ENCODE peak calls at places on chromosomes 3 and 15, in nine cellular contexts. One of them, this sample, is unnamed.

GRCh38 chr3:158713094-158713499 is 19.2 kb downstream of the RARRES1 start:
- DNase-seq in GM23338: no peak
- DNase-seq in pancreas: no peak
- DNase-seq in right cardiac atrium: peak; percentile 89
- DNase-seq in stomach: peak; percentile 78
- DNase-seq in CD8-positive, alpha-beta memory T cell: no peak
- DNase-seq in endothelial cell of umbilical vein: peak; percentile 99
- DNase-seq in cardiac muscle cell: peak; percentile 19
- DNase-seq in Peyer's patch: no peak
- DNase-seq in this sample: no peak

GRCh38 chr3:118641608-118642007 is 393.0 kb downstream of the IGSF11 start:
- DNase-seq in GM23338: peak; percentile 94
- DNase-seq in pancreas: no peak
- DNase-seq in right cardiac atrium: no peak
- DNase-seq in stomach: no peak
- DNase-seq in CD8-positive, alpha-beta memory T cell: no peak
- DNase-seq in endothelial cell of umbilical vein: no peak
- DNase-seq in cardiac muscle cell: peak; percentile 37
- DNase-seq in Peyer's patch: no peak
- DNase-seq in this sample: no peak

GRCh38 chr3:43363621-43364266 is 77.4 kb downstream of the SNRK start:
- DNase-seq in GM23338: no peak
- DNase-seq in pancreas: no peak
- DNase-seq in right cardiac atrium: peak; percentile 83
- DNase-seq in stomach: no peak
- DNase-seq in CD8-positive, alpha-beta memory T cell: no peak
- DNase-seq in endothelial cell of umbilical vein: no peak
- DNase-seq in cardiac muscle cell: no peak
- DNase-seq in Peyer's patch: no peak
- DNase-seq in this sample: no peak

GRCh38 chr3:74532446-74532845 is 82.0 kb downstream of the CNTN3 start:
- DNase-seq in GM23338: no peak
- DNase-seq in pancreas: no peak
- DNase-seq in right cardiac atrium: no peak
- DNase-seq in stomach: no peak
- DNase-seq in CD8-positive, alpha-beta memory T cell: no peak
- DNase-seq in endothelial cell of umbilical vein: no peak
- DNase-seq in cardiac muscle cell: no peak
- DNase-seq in Peyer's patch: no peak
- DNase-seq in this sample: no peak

GRCh38 chr15:41695750-41696436 is 35.7 kb downstream of the MGA start:
- DNase-seq in GM23338: peak; percentile 45
- DNase-seq in pancreas: no peak
- DNase-seq in right cardiac atrium: no peak
- DNase-seq in stomach: no peak
- DNase-seq in CD8-positive, alpha-beta memory T cell: peak; percentile 34
- DNase-seq in endothelial cell of umbilical vein: peak; percentile 77
- DNase-seq in cardiac muscle cell: peak; percentile 14
- DNase-seq in Peyer's patch: no peak
- DNase-seq in this sample: peak; percentile 38

GRCh38 chr15:64703632-64703959 is 71.8 kb downstream of the RBPMS2 start:
- DNase-seq in GM23338: no peak
- DNase-seq in pancreas: no peak
- DNase-seq in right cardiac atrium: no peak
- DNase-seq in stomach: no peak
- DNase-seq in CD8-positive, alpha-beta memory T cell: no peak
- DNase-seq in endothelial cell of umbilical vein: no peak
- DNase-seq in cardiac muscle cell: no peak
- DNase-seq in Peyer's patch: no peak
- DNase-seq in this sample: no peak

GRCh38 chr15:38474155-38474757 is 20.3 kb downstream of the FAM98B start:
- DNase-seq in GM23338: peak; percentile 61
- DNase-seq in pancreas: no peak
- DNase-seq in right cardiac atrium: no peak
- DNase-seq in stomach: no peak
- DNase-seq in CD8-positive, alpha-beta memory T cell: peak; percentile 64
- DNase-seq in endothelial cell of umbilical vein: peak; percentile 72
- DNase-seq in cardiac muscle cell: peak; percentile 73
- DNase-seq in Peyer's patch: no peak
- DNase-seq in this sample: peak; percentile 79

GRCh38 chr15:53978248-53978906 is at the start of gene UNC13C:
- DNase-seq in GM23338: peak; percentile 56
- DNase-seq in pancreas: peak; percentile 70
- DNase-seq in right cardiac atrium: peak; percentile 66
- DNase-seq in stomach: peak; percentile 28
- DNase-seq in CD8-positive, alpha-beta memory T cell: no peak
- DNase-seq in endothelial cell of umbilical vein: no peak
- DNase-seq in cardiac muscle cell: peak; percentile 68
- DNase-seq in Peyer's patch: no peak
- DNase-seq in this sample: no peak

GRCh38 chr3:59245300-59245878 is 195.6 kb upstream of the CFAP20DC start:
- DNase-seq in GM23338: no peak
- DNase-seq in pancreas: no peak
- DNase-seq in right cardiac atrium: no peak
- DNase-seq in stomach: no peak
- DNase-seq in CD8-positive, alpha-beta memory T cell: no peak
- DNase-seq in endothelial cell of umbilical vein: peak; percentile 19
- DNase-seq in cardiac muscle cell: no peak
- DNase-seq in Peyer's patch: no peak
- DNase-seq in this sample: no peak
- H3K4me3 ChIP-seq in GM23338: no peak overlapping the region
- H3K4me3 ChIP-seq in pancreas: no peak overlapping the region
- H3K4me3 ChIP-seq in right cardiac atrium: no peak overlapping the region
- H3K4me3 ChIP-seq in stomach: no peak overlapping the region
- H3K4me3 ChIP-seq in CD8-positive, alpha-beta memory T cell: no peak overlapping the region
- H3K4me3 ChIP-seq in endothelial cell of umbilical vein: no peak overlapping the region
- H3K4me3 ChIP-seq in cardiac muscle cell: no peak overlapping the region
- H3K4me3 ChIP-seq in Peyer's patch: no peak overlapping the region
- H3K4me3 ChIP-seq in this sample: no peak overlapping the region

GRCh38 chr3:49840371-49840770 is 16.0 kb downstream of the TRAIP start:
- DNase-seq in GM23338: no peak
- DNase-seq in pancreas: no peak
- DNase-seq in right cardiac atrium: no peak
- DNase-seq in stomach: no peak
- DNase-seq in CD8-positive, alpha-beta memory T cell: no peak
- DNase-seq in endothelial cell of umbilical vein: no peak
- DNase-seq in cardiac muscle cell: no peak
- DNase-seq in Peyer's patch: no peak
- DNase-seq in this sample: no peak
- H3K4me1 ChIP-seq in GM23338: no peaks in the 10 kb centered on the region
- H3K4me1 ChIP-seq in pancreas: no peaks in the 10 kb centered on the region
- H3K4me1 ChIP-seq in right cardiac atrium: peaks cover 4% of the 10 kb centered on the region
- H3K4me1 ChIP-seq in stomach: no peaks in the 10 kb centered on the region
- H3K4me1 ChIP-seq in CD8-positive, alpha-beta memory T cell: no peaks in the 10 kb centered on the region
- H3K4me1 ChIP-seq in endothelial cell of umbilical vein: peaks cover 15% of the 10 kb centered on the region
- H3K4me1 ChIP-seq in cardiac muscle cell: no peaks in the 10 kb centered on the region
- H3K4me1 ChIP-seq in Peyer's patch: no peaks in the 10 kb centered on the region
- H3K4me1 ChIP-seq in this sample: no peaks in the 10 kb centered on the region

GRCh38 chr3:35187908-35188307 is 451.4 kb upstream of the ARPP21 start:
- DNase-seq in GM23338: no peak
- DNase-seq in pancreas: no peak
- DNase-seq in right cardiac atrium: no peak
- DNase-seq in stomach: no peak
- DNase-seq in CD8-positive, alpha-beta memory T cell: no peak
- DNase-seq in endothelial cell of umbilical vein: no peak
- DNase-seq in cardiac muscle cell: no peak
- DNase-seq in Peyer's patch: no peak
- DNase-seq in this sample: no peak

GRCh38 chr3:35184775-35185174 is 454.6 kb upstream of the ARPP21 start:
- DNase-seq in GM23338: no peak
- DNase-seq in pancreas: no peak
- DNase-seq in right cardiac atrium: no peak
- DNase-seq in stomach: no peak
- DNase-seq in CD8-positive, alpha-beta memory T cell: no peak
- DNase-seq in endothelial cell of umbilical vein: no peak
- DNase-seq in cardiac muscle cell: no peak
- DNase-seq in Peyer's patch: no peak
- DNase-seq in this sample: no peak

DNA sequence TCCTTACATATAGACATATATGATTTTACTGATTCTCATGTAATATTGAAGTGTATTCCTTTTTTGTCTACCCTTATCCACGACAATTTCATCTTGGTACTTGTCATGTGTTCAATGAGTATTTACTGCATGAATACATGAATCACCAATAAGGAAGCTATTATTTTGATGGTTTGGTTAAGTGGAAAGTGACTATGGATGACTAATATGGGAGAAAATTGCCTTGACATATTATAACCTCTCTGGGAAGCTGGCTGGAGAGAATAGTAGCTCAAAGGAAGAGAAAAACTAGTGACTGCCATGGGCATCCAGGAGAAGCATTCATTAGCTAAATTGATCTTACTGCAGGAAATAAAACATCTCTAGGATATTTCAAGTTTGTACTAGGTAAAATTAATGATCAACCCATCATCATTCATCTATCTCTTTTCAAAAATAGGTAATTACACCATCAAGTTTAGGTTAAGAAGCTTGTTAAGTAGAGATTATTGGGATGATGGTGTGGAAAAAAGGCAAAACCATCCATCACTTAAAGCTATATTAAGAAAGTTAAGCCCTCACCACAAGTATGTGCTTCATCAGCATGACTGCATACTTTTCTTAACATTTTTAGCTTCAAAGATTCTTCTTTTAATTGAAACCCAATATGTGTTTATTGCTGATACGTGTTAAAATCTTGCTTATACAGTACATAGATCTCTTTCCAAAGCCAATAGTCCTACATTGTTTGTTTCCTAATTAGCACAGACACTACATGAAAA is 455.2 kb upstream of the ARPP21 start:
- DNase-seq in GM23338: no peak
- DNase-seq in pancreas: no peak
- DNase-seq in right cardiac atrium: no peak
- DNase-seq in stomach: no peak
- DNase-seq in CD8-positive, alpha-beta memory T cell: no peak
- DNase-seq in endothelial cell of umbilical vein: no peak
- DNase-seq in cardiac muscle cell: no peak
- DNase-seq in Peyer's patch: no peak
- DNase-seq in this sample: no peak
- H3K4me3 ChIP-seq in GM23338: no peak overlapping the region
- H3K4me3 ChIP-seq in pancreas: no peak overlapping the region
- H3K4me3 ChIP-seq in right cardiac atrium: no peak overlapping the region
- H3K4me3 ChIP-seq in stomach: no peak overlapping the region
- H3K4me3 ChIP-seq in CD8-positive, alpha-beta memory T cell: no peak overlapping the region
- H3K4me3 ChIP-seq in endothelial cell of umbilical vein: no peak overlapping the region
- H3K4me3 ChIP-seq in cardiac muscle cell: no peak overlapping the region
- H3K4me3 ChIP-seq in Peyer's patch: no peak overlapping the region
- H3K4me3 ChIP-seq in this sample: no peak overlapping the region

DNA sequence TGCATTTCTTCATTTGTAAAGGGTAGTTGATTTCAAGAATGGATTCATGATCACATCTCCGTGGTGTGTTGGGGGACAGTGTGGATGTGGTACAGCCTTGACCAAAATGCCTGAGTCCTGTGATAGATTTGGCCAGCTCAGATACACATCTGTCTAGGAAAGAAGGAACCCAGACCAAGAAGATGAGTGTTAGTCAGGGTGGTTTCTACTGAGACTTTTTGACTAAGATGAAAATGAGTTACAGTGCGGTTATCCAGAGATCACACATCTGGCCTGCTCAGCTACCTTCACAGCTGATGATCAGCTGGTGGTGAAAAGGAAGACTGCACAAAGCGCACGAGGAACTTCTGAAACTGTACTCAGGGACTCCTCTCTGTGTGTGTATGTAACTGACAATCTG is 68.0 kb downstream of the FNDC3B start:
- DNase-seq in GM23338: no peak
- DNase-seq in pancreas: no peak
- DNase-seq in right cardiac atrium: no peak
- DNase-seq in stomach: no peak
- DNase-seq in CD8-positive, alpha-beta memory T cell: peak; percentile 62
- DNase-seq in endothelial cell of umbilical vein: no peak
- DNase-seq in cardiac muscle cell: no peak
- DNase-seq in Peyer's patch: no peak
- DNase-seq in this sample: no peak
- H3K4me1 ChIP-seq in GM23338: peaks cover 52% of the 10 kb centered on the region
- H3K4me1 ChIP-seq in pancreas: peaks cover 9% of the 10 kb centered on the region
- H3K4me1 ChIP-seq in right cardiac atrium: peaks cover 7% of the 10 kb centered on the region
- H3K4me1 ChIP-seq in stomach: peaks cover 40% of the 10 kb centered on the region
- H3K4me1 ChIP-seq in CD8-positive, alpha-beta memory T cell: peaks cover 74% of the 10 kb centered on the region
- H3K4me1 ChIP-seq in endothelial cell of umbilical vein: peaks cover under 1% of the 10 kb centered on the region
- H3K4me1 ChIP-seq in cardiac muscle cell: peaks cover 48% of the 10 kb centered on the region
- H3K4me1 ChIP-seq in Peyer's patch: no peaks in the 10 kb centered on the region
- H3K4me1 ChIP-seq in this sample: peaks cover 2% of the 10 kb centered on the region

GRCh38 chr3:54663558-54664114 is 264.2 kb downstream of the LRTM1 start:
- DNase-seq in GM23338: no peak
- DNase-seq in pancreas: no peak
- DNase-seq in right cardiac atrium: no peak
- DNase-seq in stomach: no peak
- DNase-seq in CD8-positive, alpha-beta memory T cell: no peak
- DNase-seq in endothelial cell of umbilical vein: no peak
- DNase-seq in cardiac muscle cell: no peak
- DNase-seq in Peyer's patch: no peak
- DNase-seq in this sample: no peak

GRCh38 chr3:54654776-54655175 is 273.1 kb downstream of the LRTM1 start:
- DNase-seq in GM23338: no peak
- DNase-seq in pancreas: no peak
- DNase-seq in right cardiac atrium: no peak
- DNase-seq in stomach: no peak
- DNase-seq in CD8-positive, alpha-beta memory T cell: no peak
- DNase-seq in endothelial cell of umbilical vein: no peak
- DNase-seq in cardiac muscle cell: no peak
- DNase-seq in Peyer's patch: no peak
- DNase-seq in this sample: no peak

GRCh38 chr3:54659347-54659746 is 268.5 kb downstream of the LRTM1 start:
- DNase-seq in GM23338: no peak
- DNase-seq in pancreas: no peak
- DNase-seq in right cardiac atrium: no peak
- DNase-seq in stomach: no peak
- DNase-seq in CD8-positive, alpha-beta memory T cell: no peak
- DNase-seq in endothelial cell of umbilical vein: no peak
- DNase-seq in cardiac muscle cell: no peak
- DNase-seq in Peyer's patch: no peak
- DNase-seq in this sample: no peak

GRCh38 chr3:54665201-54665600 is 262.7 kb downstream of the LRTM1 start:
- DNase-seq in GM23338: no peak
- DNase-seq in pancreas: no peak
- DNase-seq in right cardiac atrium: no peak
- DNase-seq in stomach: no peak
- DNase-seq in CD8-positive, alpha-beta memory T cell: no peak
- DNase-seq in endothelial cell of umbilical vein: no peak
- DNase-seq in cardiac muscle cell: no peak
- DNase-seq in Peyer's patch: no peak
- DNase-seq in this sample: no peak

GRCh38 chr3:54660599-54661210 is 267.2 kb downstream of the LRTM1 start:
- DNase-seq in GM23338: no peak
- DNase-seq in pancreas: no peak
- DNase-seq in right cardiac atrium: peak; percentile 57
- DNase-seq in stomach: no peak
- DNase-seq in CD8-positive, alpha-beta memory T cell: no peak
- DNase-seq in endothelial cell of umbilical vein: no peak
- DNase-seq in cardiac muscle cell: peak; percentile 29
- DNase-seq in Peyer's patch: no peak
- DNase-seq in this sample: no peak
- H3K4me3 ChIP-seq in GM23338: no peak overlapping the region
- H3K4me3 ChIP-seq in pancreas: no peak overlapping the region
- H3K4me3 ChIP-seq in right cardiac atrium: no peak overlapping the region
- H3K4me3 ChIP-seq in stomach: no peak overlapping the region
- H3K4me3 ChIP-seq in CD8-positive, alpha-beta memory T cell: no peak overlapping the region
- H3K4me3 ChIP-seq in endothelial cell of umbilical vein: no peak overlapping the region
- H3K4me3 ChIP-seq in cardiac muscle cell: no peak overlapping the region
- H3K4me3 ChIP-seq in Peyer's patch: no peak overlapping the region
- H3K4me3 ChIP-seq in this sample: no peak overlapping the region